ENCODE peak calls at places on chromosomes 16 and 17, in five cellular contexts. G is astrocyte of the spinal cord; U is stimulated activated CD8-positive, alpha-beta memory T cell treated with anti-CD3 and anti-CD28 coated beads, Interleukin-7, amount 100 ng/mL, for 1 hour; J is activated naive CD4-positive, alpha-beta T cell; F is PC-3. I is an unnamed sample.

GRCh38 chr17:80970044-80970761 is 21.4 kb upstream of the CHMP6 start:
- DNase-seq in G (no peak), U (no peak), J (no peak), F (peak), I (no peak)

GRCh38 chr17:63930951-63931575 is 1.1 kb downstream of the CD79B start:
- DNase-seq in G (no peak), U (peak), J (no peak), F (no peak), I (no peak)

GRCh38 chr16:47033176-47033575 is 59.7 kb upstream of the DNAJA2 start:
- DNase-seq in G (no peak), U (no peak), J (no peak), F (no peak), I (no peak)

GRCh38 chr16:57875347-57875746 is 73.1 kb upstream of the KIFC3 start:
- DNase-seq in G (no peak), U (no peak), J (no peak), F (no peak), I (no peak)

GRCh38 chr17:57045868-57046671 is 39.0 kb upstream of the AKAP1 start:
- DNase-seq in G (no peak), U (no peak), J (no peak), F (no peak), I (no peak)

GRCh38 chr17:73492802-73493139 is 151.5 kb downstream of the SDK2 start:
- DNase-seq in G (no peak), U (no peak), J (no peak), F (no peak), I (no peak)

GRCh38 chr16:12449795-12450194 is 353.9 kb downstream of the CPPED1 start:
- DNase-seq in G (no peak), U (no peak), J (no peak), F (no peak), I (no peak)

GRCh38 chr17:27549251-27549919 is 81.6 kb upstream of the LGALS9 start:
- DNase-seq in G (no peak), U (no peak), J (no peak), F (no peak), I (peak)

GRCh38 chr17:66200685-66201092 is 8.8 kb upstream of the CEP112 start:
- DNase-seq in G (peak), U (no peak), J (no peak), F (peak), I (no peak)

GRCh38 chr17:9529033-9529748 is 46.4 kb downstream of the STX8 start:
- DNase-seq in G (peak), U (no peak), J (no peak), F (peak), I (no peak)

GRCh38 chr16:49483251-49483650 is 109.6 kb downstream of the C16orf78 start:
- DNase-seq in G (no peak), U (no peak), J (no peak), F (no peak), I (no peak)

GRCh38 chr17:29592850-29593545 is at the start of gene ANKRD13B:
- DNase-seq in G (no peak), U (no peak), J (no peak), F (no peak), I (no peak)

GRCh38 chr16:65667013-65667578 is 545.2 kb upstream of the CDH11 start:
- DNase-seq in G (peak), U (no peak), J (no peak), F (peak), I (no peak)

I was measured in cerebellar nuclear complex.